ENCODE peak calls at places on chromosomes 12 and 14, in ten cellular contexts. One of them, this sample, is unnamed.

GRCh38 chr14:105458571-105458970 is 16.1 kb upstream of the CRIP2 start:
- DNase-seq in GF-D8: no peak
- DNase-seq in fibroblast of lung: no peak
- DNase-seq in COLO829: no peak
- DNase-seq in NCI-H748 treated with DMSO at 0.1 percent for 48 hours: no peak
- DNase-seq in GM10248: no peak
- DNase-seq in AG20443: no peak
- DNase-seq in Right ventricle myocardium superior: no peak
- DNase-seq in iPS-NIHi11: no peak
- DNase-seq in AG08396: no peak
- DNase-seq in this sample: no peak

GRCh38 chr12:2165021-2165420 is 112.2 kb downstream of the CACNA1C start:
- DNase-seq in GF-D8: no peak
- DNase-seq in fibroblast of lung: peak
- DNase-seq in COLO829: no peak
- DNase-seq in NCI-H748 treated with DMSO at 0.1 percent for 48 hours: no peak
- DNase-seq in GM10248: no peak
- DNase-seq in AG20443: no peak
- DNase-seq in Right ventricle myocardium superior: no peak
- DNase-seq in iPS-NIHi11: no peak
- DNase-seq in AG08396: no peak
- DNase-seq in this sample: no peak

GRCh38 chr12:78951746-78952532 is 87.4 kb downstream of the SYT1 start:
- DNase-seq in GF-D8: no peak
- DNase-seq in fibroblast of lung: no peak
- DNase-seq in COLO829: no peak
- DNase-seq in NCI-H748 treated with DMSO at 0.1 percent for 48 hours: peak
- DNase-seq in GM10248: no peak
- DNase-seq in AG20443: no peak
- DNase-seq in Right ventricle myocardium superior: no peak
- DNase-seq in iPS-NIHi11: no peak
- DNase-seq in AG08396: no peak
- DNase-seq in this sample: peak

GRCh38 chr12:121025442-121026226 is 9.3 kb upstream of the C12orf43 start:
- DNase-seq in GF-D8: no peak
- DNase-seq in fibroblast of lung: no peak
- DNase-seq in COLO829: no peak
- DNase-seq in NCI-H748 treated with DMSO at 0.1 percent for 48 hours: no peak
- DNase-seq in GM10248: no peak
- DNase-seq in AG20443: peak
- DNase-seq in Right ventricle myocardium superior: no peak
- DNase-seq in iPS-NIHi11: no peak
- DNase-seq in AG08396: no peak
- DNase-seq in this sample: no peak

GRCh38 chr12:124231980-124232653 is 62.8 kb upstream of the RFLNA start:
- DNase-seq in GF-D8: no peak
- DNase-seq in fibroblast of lung: no peak
- DNase-seq in COLO829: no peak
- DNase-seq in NCI-H748 treated with DMSO at 0.1 percent for 48 hours: peak
- DNase-seq in GM10248: no peak
- DNase-seq in AG20443: no peak
- DNase-seq in Right ventricle myocardium superior: no peak
- DNase-seq in iPS-NIHi11: peak
- DNase-seq in AG08396: no peak
- DNase-seq in this sample: no peak

GRCh38 chr12:100295764-100296555 is 29.0 kb downstream of the SCYL2 start:
- DNase-seq in GF-D8: no peak
- DNase-seq in fibroblast of lung: peak
- DNase-seq in COLO829: no peak
- DNase-seq in NCI-H748 treated with DMSO at 0.1 percent for 48 hours: no peak
- DNase-seq in GM10248: no peak
- DNase-seq in AG20443: peak
- DNase-seq in Right ventricle myocardium superior: no peak
- DNase-seq in iPS-NIHi11: no peak
- DNase-seq in AG08396: peak
- DNase-seq in this sample: no peak

GRCh38 chr14:51873221-51873893 is 12.9 kb downstream of the GNG2 start:
- DNase-seq in GF-D8: peak
- DNase-seq in fibroblast of lung: peak
- DNase-seq in COLO829: peak
- DNase-seq in NCI-H748 treated with DMSO at 0.1 percent for 48 hours: peak
- DNase-seq in GM10248: peak
- DNase-seq in AG20443: peak
- DNase-seq in Right ventricle myocardium superior: no peak
- DNase-seq in iPS-NIHi11: no peak
- DNase-seq in AG08396: peak
- DNase-seq in this sample: peak

GRCh38 chr12:19018302-19018980 is 111.1 kb upstream of the PLEKHA5 start:
- DNase-seq in GF-D8: no peak
- DNase-seq in fibroblast of lung: peak
- DNase-seq in COLO829: no peak
- DNase-seq in NCI-H748 treated with DMSO at 0.1 percent for 48 hours: no peak
- DNase-seq in GM10248: no peak
- DNase-seq in AG20443: peak
- DNase-seq in Right ventricle myocardium superior: no peak
- DNase-seq in iPS-NIHi11: no peak
- DNase-seq in AG08396: peak
- DNase-seq in this sample: peak

GRCh38 chr12:128982933-128983332 is 129.7 kb downstream of the GLT1D1 start:
- DNase-seq in GF-D8: no peak
- DNase-seq in fibroblast of lung: no peak
- DNase-seq in COLO829: no peak
- DNase-seq in NCI-H748 treated with DMSO at 0.1 percent for 48 hours: no peak
- DNase-seq in GM10248: no peak
- DNase-seq in AG20443: no peak
- DNase-seq in Right ventricle myocardium superior: no peak
- DNase-seq in iPS-NIHi11: no peak
- DNase-seq in AG08396: no peak
- DNase-seq in this sample: no peak

GRCh38 chr12:66055837-66056319 is 74.7 kb downstream of the LLPH start:
- DNase-seq in GF-D8: no peak
- DNase-seq in fibroblast of lung: no peak
- DNase-seq in COLO829: no peak
- DNase-seq in NCI-H748 treated with DMSO at 0.1 percent for 48 hours: no peak
- DNase-seq in GM10248: peak
- DNase-seq in AG20443: peak
- DNase-seq in Right ventricle myocardium superior: no peak
- DNase-seq in iPS-NIHi11: no peak
- DNase-seq in AG08396: no peak
- DNase-seq in this sample: no peak

GRCh38 chr12:77847060-77847541 is 16.4 kb downstream of the NAV3 start:
- DNase-seq in GF-D8: no peak
- DNase-seq in fibroblast of lung: no peak
- DNase-seq in COLO829: peak
- DNase-seq in NCI-H748 treated with DMSO at 0.1 percent for 48 hours: no peak
- DNase-seq in GM10248: peak
- DNase-seq in AG20443: no peak
- DNase-seq in Right ventricle myocardium superior: no peak
- DNase-seq in iPS-NIHi11: no peak
- DNase-seq in AG08396: no peak
- DNase-seq in this sample: peak

GRCh38 chr14:51547260-51547659 is 104.5 kb upstream of the FRMD6 start:
- DNase-seq in GF-D8: no peak
- DNase-seq in fibroblast of lung: peak
- DNase-seq in COLO829: peak
- DNase-seq in NCI-H748 treated with DMSO at 0.1 percent for 48 hours: no peak
- DNase-seq in GM10248: no peak
- DNase-seq in AG20443: peak
- DNase-seq in Right ventricle myocardium superior: no peak
- DNase-seq in iPS-NIHi11: no peak
- DNase-seq in AG08396: peak
- DNase-seq in this sample: peak

GRCh38 chr12:56004211-56004610 is 7.1 kb downstream of the SUOX start:
- DNase-seq in GF-D8: no peak
- DNase-seq in fibroblast of lung: no peak
- DNase-seq in COLO829: no peak
- DNase-seq in NCI-H748 treated with DMSO at 0.1 percent for 48 hours: no peak
- DNase-seq in GM10248: no peak
- DNase-seq in AG20443: no peak
- DNase-seq in Right ventricle myocardium superior: no peak
- DNase-seq in iPS-NIHi11: no peak
- DNase-seq in AG08396: no peak
- DNase-seq in this sample: no peak

GRCh38 chr12:79691299-79692248 is 810 bp upstream of the PAWR start:
- DNase-seq in GF-D8: peak
- DNase-seq in fibroblast of lung: peak
- DNase-seq in COLO829: peak
- DNase-seq in NCI-H748 treated with DMSO at 0.1 percent for 48 hours: peak
- DNase-seq in GM10248: peak
- DNase-seq in AG20443: peak
- DNase-seq in Right ventricle myocardium superior: no peak
- DNase-seq in iPS-NIHi11: no peak
- DNase-seq in AG08396: peak
- DNase-seq in this sample: peak

GRCh38 chr12:52203126-52203921 is 11.5 kb upstream of the KRT80 start:
- DNase-seq in GF-D8: peak
- DNase-seq in fibroblast of lung: peak
- DNase-seq in COLO829: peak
- DNase-seq in NCI-H748 treated with DMSO at 0.1 percent for 48 hours: peak
- DNase-seq in GM10248: no peak
- DNase-seq in AG20443: peak
- DNase-seq in Right ventricle myocardium superior: peak
- DNase-seq in iPS-NIHi11: peak
- DNase-seq in AG08396: peak
- DNase-seq in this sample: peak

GRCh38 chr12:85654456-85654840 is 181.8 kb downstream of the RASSF9 start:
- DNase-seq in GF-D8: no peak
- DNase-seq in fibroblast of lung: no peak
- DNase-seq in COLO829: no peak
- DNase-seq in NCI-H748 treated with DMSO at 0.1 percent for 48 hours: no peak
- DNase-seq in GM10248: no peak
- DNase-seq in AG20443: no peak
- DNase-seq in Right ventricle myocardium superior: no peak
- DNase-seq in iPS-NIHi11: no peak
- DNase-seq in AG08396: no peak
- DNase-seq in this sample: no peak

GRCh38 chr12:3295648-3296408 is 195.2 kb upstream of the PRMT8 start:
- DNase-seq in GF-D8: no peak
- DNase-seq in fibroblast of lung: peak
- DNase-seq in COLO829: no peak
- DNase-seq in NCI-H748 treated with DMSO at 0.1 percent for 48 hours: no peak
- DNase-seq in GM10248: no peak
- DNase-seq in AG20443: peak
- DNase-seq in Right ventricle myocardium superior: peak
- DNase-seq in iPS-NIHi11: no peak
- DNase-seq in AG08396: peak
- DNase-seq in this sample: no peak

GRCh38 chr14:101947577-101947903 is 16.8 kb upstream of the DYNC1H1 start:
- DNase-seq in GF-D8: no peak
- DNase-seq in fibroblast of lung: no peak
- DNase-seq in COLO829: no peak
- DNase-seq in NCI-H748 treated with DMSO at 0.1 percent for 48 hours: no peak
- DNase-seq in GM10248: no peak
- DNase-seq in AG20443: no peak
- DNase-seq in Right ventricle myocardium superior: no peak
- DNase-seq in iPS-NIHi11: no peak
- DNase-seq in AG08396: no peak
- DNase-seq in this sample: no peak

GRCh38 chr14:77885363-77885762 is 85.5 kb downstream of the ADCK1 start:
- DNase-seq in GF-D8: no peak
- DNase-seq in fibroblast of lung: no peak
- DNase-seq in COLO829: no peak
- DNase-seq in NCI-H748 treated with DMSO at 0.1 percent for 48 hours: no peak
- DNase-seq in GM10248: no peak
- DNase-seq in AG20443: no peak
- DNase-seq in Right ventricle myocardium superior: no peak
- DNase-seq in iPS-NIHi11: no peak
- DNase-seq in AG08396: no peak
- DNase-seq in this sample: no peak

GRCh38 chr14:89911018-89911919 is 43.3 kb downstream of the EFCAB11 start:
- DNase-seq in GF-D8: no peak
- DNase-seq in fibroblast of lung: peak
- DNase-seq in COLO829: no peak
- DNase-seq in NCI-H748 treated with DMSO at 0.1 percent for 48 hours: no peak
- DNase-seq in GM10248: no peak
- DNase-seq in AG20443: peak
- DNase-seq in Right ventricle myocardium superior: no peak
- DNase-seq in iPS-NIHi11: peak
- DNase-seq in AG08396: peak
- DNase-seq in this sample: peak

GRCh38 chr12:54890339-54890738 is 36.0 kb downstream of the MUCL1 start:
- DNase-seq in GF-D8: no peak
- DNase-seq in fibroblast of lung: no peak
- DNase-seq in COLO829: no peak
- DNase-seq in NCI-H748 treated with DMSO at 0.1 percent for 48 hours: peak
- DNase-seq in GM10248: no peak
- DNase-seq in AG20443: no peak
- DNase-seq in Right ventricle myocardium superior: no peak
- DNase-seq in iPS-NIHi11: no peak
- DNase-seq in AG08396: no peak
- DNase-seq in this sample: no peak

GRCh38 chr12:112961074-112961473 is 17.2 kb upstream of the OAS2 start:
- DNase-seq in GF-D8: no peak
- DNase-seq in fibroblast of lung: no peak
- DNase-seq in COLO829: no peak
- DNase-seq in NCI-H748 treated with DMSO at 0.1 percent for 48 hours: no peak
- DNase-seq in GM10248: no peak
- DNase-seq in AG20443: no peak
- DNase-seq in Right ventricle myocardium superior: no peak
- DNase-seq in iPS-NIHi11: peak
- DNase-seq in AG08396: no peak
- DNase-seq in this sample: no peak

GRCh38 chr14:90274019-90274418 is 17.7 kb downstream of the PSMC1 start:
- DNase-seq in GF-D8: no peak
- DNase-seq in fibroblast of lung: no peak
- DNase-seq in COLO829: no peak
- DNase-seq in NCI-H748 treated with DMSO at 0.1 percent for 48 hours: no peak
- DNase-seq in GM10248: no peak
- DNase-seq in AG20443: no peak
- DNase-seq in Right ventricle myocardium superior: no peak
- DNase-seq in iPS-NIHi11: peak
- DNase-seq in AG08396: no peak
- DNase-seq in this sample: no peak

GRCh38 chr14:48598458-48598857 is 923.1 kb upstream of the MDGA2 start:
- DNase-seq in GF-D8: no peak
- DNase-seq in fibroblast of lung: no peak
- DNase-seq in COLO829: no peak
- DNase-seq in NCI-H748 treated with DMSO at 0.1 percent for 48 hours: no peak
- DNase-seq in GM10248: no peak
- DNase-seq in AG20443: no peak
- DNase-seq in Right ventricle myocardium superior: no peak
- DNase-seq in iPS-NIHi11: no peak
- DNase-seq in AG08396: no peak
- DNase-seq in this sample: no peak

GRCh38 chr14:36424478-36425102 is 95.4 kb downstream of the NKX2-1 start:
- DNase-seq in GF-D8: no peak
- DNase-seq in fibroblast of lung: no peak
- DNase-seq in COLO829: no peak
- DNase-seq in NCI-H748 treated with DMSO at 0.1 percent for 48 hours: peak
- DNase-seq in GM10248: no peak
- DNase-seq in AG20443: no peak
- DNase-seq in Right ventricle myocardium superior: no peak
- DNase-seq in iPS-NIHi11: no peak
- DNase-seq in AG08396: no peak
- DNase-seq in this sample: no peak

GRCh38 chr12:72057330-72057911 is 118.8 kb downstream of the TPH2 start:
- DNase-seq in GF-D8: no peak
- DNase-seq in fibroblast of lung: no peak
- DNase-seq in COLO829: no peak
- DNase-seq in NCI-H748 treated with DMSO at 0.1 percent for 48 hours: peak
- DNase-seq in GM10248: no peak
- DNase-seq in AG20443: no peak
- DNase-seq in Right ventricle myocardium superior: no peak
- DNase-seq in iPS-NIHi11: no peak
- DNase-seq in AG08396: no peak
- DNase-seq in this sample: no peak

GRCh38 chr12:3049596-3050314 is 27.4 kb upstream of the TSPAN9 start:
- DNase-seq in GF-D8: no peak
- DNase-seq in fibroblast of lung: no peak
- DNase-seq in COLO829: no peak
- DNase-seq in NCI-H748 treated with DMSO at 0.1 percent for 48 hours: no peak
- DNase-seq in GM10248: peak
- DNase-seq in AG20443: no peak
- DNase-seq in Right ventricle myocardium superior: no peak
- DNase-seq in iPS-NIHi11: no peak
- DNase-seq in AG08396: no peak
- DNase-seq in this sample: no peak

GRCh38 chr14:87405563-87405962 is 587.4 kb downstream of the GALC start:
- DNase-seq in GF-D8: no peak
- DNase-seq in fibroblast of lung: no peak
- DNase-seq in COLO829: no peak
- DNase-seq in NCI-H748 treated with DMSO at 0.1 percent for 48 hours: no peak
- DNase-seq in GM10248: no peak
- DNase-seq in AG20443: no peak
- DNase-seq in Right ventricle myocardium superior: no peak
- DNase-seq in iPS-NIHi11: no peak
- DNase-seq in AG08396: no peak
- DNase-seq in this sample: no peak